ENCODE peak calls at places on chromosomes 16 and 17, in seven cellular contexts. R, X, Y, H, P, E and K are unnamed samples.
A peak's percentile ranks its signal among the peaks of the same experiment; 100 is the strongest.

GRCh38 chr17:3885970-3886369 is 6.9 kb downstream of the CAMKK1 start:
- DNase-seq in R (no peak), H (no peak), Y (peak; percentile 57), E (no peak), X (peak; percentile 61), P (no peak), K (no peak)

GRCh38 chr17:40607641-40608040 is 40.0 kb downstream of the SMARCE1 start:
- DNase-seq in H (no peak), X (no peak), R (no peak), P (no peak), E (no peak), Y (no peak), K (peak; percentile 65)

GRCh38 chr17:29665480-29665807 is 42.7 kb upstream of the CORO6 start:
- DNase-seq in X (no peak), P (no peak), E (no peak), R (no peak), Y (no peak), H (no peak), K (no peak)

GRCh38 chr16:11090947-11091785 is 146.8 kb downstream of the CLEC16A start:
- DNase-seq in Y (no peak), P (no peak), H (no peak), E (no peak), R (no peak), X (no peak), K (no peak)

GRCh38 chr16:65142276-65142675 is 20.4 kb upstream of the CDH11 start:
- DNase-seq in Y (no peak), H (no peak), X (no peak), E (no peak), R (no peak), P (no peak), K (no peak)

GRCh38 chr16:74034862-74035261 is 261.8 kb upstream of the PSMD7 start:
- DNase-seq in Y (no peak), R (no peak), E (no peak), X (peak; percentile 9), P (no peak), H (peak; percentile 66), K (no peak)

GRCh38 chr17:27540300-27541105 is 84.3 kb downstream of the KSR1 start:
- DNase-seq in X (peak; percentile 88), H (no peak), P (peak; percentile 78), R (peak; percentile 85), E (no peak), Y (peak; percentile 91), K (no peak)

GRCh38 chr17:13883659-13884058 is 185.6 kb upstream of the COX10 start:
- DNase-seq in H (no peak), R (no peak), Y (no peak), P (no peak), E (no peak), X (no peak), K (no peak)

GRCh38 chr16:89216315-89217137 is 977 bp upstream of the ZNF778 start:
- DNase-seq in P (peak; percentile 80), X (peak; percentile 54), H (peak; percentile 64), Y (peak; percentile 52), E (peak; percentile 68), R (peak; percentile 89), K (peak; percentile 84)

GRCh38 chr17:65456368-65457151 is 104.9 kb downstream of the AXIN2 start:
- DNase-seq in Y (no peak), H (no peak), P (no peak), E (no peak), X (no peak), R (no peak), K (no peak)

GRCh38 chr17:54971147-54971546 is 2.6 kb downstream of the STXBP4 start:
- DNase-seq in X (no peak), Y (no peak), R (no peak), P (no peak), H (no peak), E (no peak), K (no peak)

GRCh38 chr17:81651692-81652091 is 4.7 kb downstream of the PDE6G start:
- DNase-seq in Y (peak; percentile 85), R (no peak), E (no peak), H (no peak), P (no peak), X (peak; percentile 78), K (no peak)

GRCh38 chr17:2050871-2051387 is 4.0 kb upstream of the HIC1 start:
- DNase-seq in P (no peak), R (peak; percentile 54), E (no peak), X (no peak), Y (no peak), H (no peak), K (no peak)

GRCh38 chr16:77922355-77922754 is 100.0 kb upstream of the CLEC3A start:
- DNase-seq in P (no peak), R (no peak), X (no peak), E (no peak), H (no peak), Y (no peak), K (no peak)

GRCh38 chr17:43545383-43545632 is 832 bp downstream of the ETV4 start:
- DNase-seq in Y (no peak), H (no peak), R (no peak), X (no peak), E (no peak), P (peak; percentile 39), K (peak; percentile 40)

GRCh38 chr16:16067127-16067526 is 117.7 kb downstream of the ABCC1 start:
- DNase-seq in X (no peak), R (peak; percentile 83), Y (peak; percentile 67), E (no peak), H (no peak), P (no peak), K (no peak)

GRCh38 chr17:27339836-27340550 is 46.1 kb downstream of the WSB1 start:
- DNase-seq in X (no peak), H (no peak), P (no peak), R (no peak), Y (no peak), E (no peak), K (no peak)

GRCh38 chr17:59371426-59372099 is 40.1 kb downstream of the YPEL2 start:
- DNase-seq in E (no peak), X (no peak), H (no peak), Y (no peak), P (no peak), R (peak; percentile 89), K (no peak)

GRCh38 chr16:3188925-3189825 is 1.2 kb downstream of the OR1F1 start:
- DNase-seq in P (no peak), R (no peak), Y (no peak), H (peak; percentile 23), E (no peak), X (peak; percentile 49), K (peak; percentile 49)

GRCh38 chr17:30249460-30249859 is 14.0 kb upstream of the SLC6A4 start:
- DNase-seq in E (no peak), P (no peak), R (no peak), X (no peak), H (no peak), Y (no peak), K (no peak)

GRCh38 chr17:41907185-41907556 is 11.6 kb downstream of the ACLY start:
- DNase-seq in Y (peak; percentile 39), H (peak; percentile 58), R (no peak), X (peak; percentile 49), E (no peak), P (no peak), K (no peak)

GRCh38 chr17:68035131-68035522 is 408 bp upstream of the KPNA2 start:
- DNase-seq in E (peak; percentile 80), P (peak; percentile 94), X (no peak), Y (no peak), R (peak; percentile 96), H (peak; percentile 99), K (peak; percentile 83)

GRCh38 chr16:4340443-4340842 is 10.7 kb downstream of the PAM16 start:
- DNase-seq in Y (no peak), H (no peak), P (no peak), X (no peak), R (no peak), E (no peak), K (no peak)

GRCh38 chr17:5508855-5509254 is 22.5 kb downstream of the MIS12 start:
- DNase-seq in Y (no peak), R (no peak), P (no peak), X (no peak), H (peak; percentile 75), E (no peak), K (no peak)

GRCh38 chr17:7213895-7214299 is 5.7 kb downstream of the DLG4 start:
- DNase-seq in X (peak; percentile 86), P (peak; percentile 77), R (peak; percentile 86), E (no peak), H (peak; percentile 93), Y (no peak), K (no peak)

GRCh38 chr17:82489851-82490511 is 29.6 kb upstream of the FOXK2 start:
- DNase-seq in H (no peak), Y (no peak), E (no peak), P (no peak), R (no peak), X (no peak), K (no peak)

GRCh38 chr16:9977333-9977897 is 204.8 kb downstream of the GRIN2A start:
- DNase-seq in R (no peak), Y (no peak), P (no peak), X (no peak), H (no peak), E (no peak), K (no peak)

GRCh38 chr16:535446-536405 is 8.2 kb downstream of the CAPN15 start:
- DNase-seq in H (no peak), Y (peak; percentile 32), E (no peak), X (peak; percentile 26), R (peak; percentile 91), P (peak; percentile 64), K (no peak)

GRCh38 chr16:87395181-87395842 is 3.2 kb downstream of the MAP1LC3B start:
- DNase-seq in X (no peak), P (no peak), H (no peak), R (no peak), Y (no peak), E (no peak), K (peak; percentile 4)